ENCODE peak calls at places on chromosomes 2 and 18, in seven cellular contexts. F, M, S, B, E, L and X are unnamed samples.
A peak's percentile ranks its signal among the peaks of the same experiment; 100 is the strongest.

GRCh38 chr2:31239842-31240198 is 5.9 kb downstream of the EHD3 start:
- DNase-seq in F (peak; percentile 81), M (no peak), S (no peak), B (peak; percentile 61), E (no peak), L (no peak), X (no peak)

GRCh38 chr2:44135771-44136170 is 32.9 kb upstream of the PPM1B start:
- DNase-seq in F (no peak), M (no peak), S (no peak), B (no peak), E (no peak), L (no peak), X (no peak)

GRCh38 chr2:95058466-95058988 is 33.0 kb downstream of the MAL start:
- DNase-seq in F (no peak), M (peak; percentile 24), S (no peak), B (no peak), E (no peak), L (no peak), X (no peak)

GRCh38 chr2:121561617-121562268 is 31.1 kb downstream of the RNU4ATAC start:
- DNase-seq in F (no peak), M (no peak), S (no peak), B (no peak), E (no peak), L (no peak), X (no peak)

GRCh38 chr2:172995323-172996244 is 80.1 kb upstream of the MAP3K20 start:
- DNase-seq in F (peak; percentile 44), M (no peak), S (peak; percentile 36), B (peak; percentile 55), E (no peak), L (no peak), X (no peak)

GRCh38 chr2:21381421-21381820 is 257.7 kb downstream of the TDRD15 start:
- DNase-seq in F (no peak), M (no peak), S (no peak), B (no peak), E (no peak), L (no peak), X (no peak)

GRCh38 chr2:20381457-20381856 is 30.8 kb upstream of the PUM2 start:
- DNase-seq in F (peak; percentile 47), M (no peak), S (no peak), B (no peak), E (peak; percentile 59), L (no peak), X (no peak)

GRCh38 chr2:192035731-192036442 is 158.8 kb downstream of the TMEFF2 start:
- DNase-seq in F (no peak), M (no peak), S (no peak), B (no peak), E (no peak), L (no peak), X (no peak)

GRCh38 chr2:54983345-54984235 is 66.7 kb downstream of the RTN4 start:
- DNase-seq in F (no peak), M (no peak), S (no peak), B (no peak), E (no peak), L (no peak), X (no peak)

GRCh38 chr2:43438858-43439655 is 156.8 kb downstream of the THADA start:
- DNase-seq in F (no peak), M (no peak), S (no peak), B (no peak), E (no peak), L (no peak), X (peak; percentile 50)

GRCh38 chr2:192675640-192676039 is 480.9 kb upstream of the TMEFF2 start:
- DNase-seq in F (no peak), M (no peak), S (no peak), B (no peak), E (no peak), L (no peak), X (no peak)

GRCh38 chr2:84878896-84879594 is 1.8 kb downstream of the TRABD2A start:
- DNase-seq in F (no peak), M (no peak), S (no peak), B (no peak), E (no peak), L (no peak), X (no peak)

GRCh38 chr2:84879595-84880394 is 1.1 kb downstream of the TRABD2A start:
- DNase-seq in F (no peak), M (no peak), S (no peak), B (no peak), E (no peak), L (no peak), X (no peak)

GRCh38 chr2:84881581-84882414 is 914 bp upstream of the TRABD2A start:
- DNase-seq in F (peak; percentile 74), M (peak; percentile 78), S (peak; percentile 65), B (peak; percentile 70), E (peak; percentile 83), L (peak; percentile 28), X (peak; percentile 75)

GRCh38 chr2:84880645-84881521 is at the start of gene TRABD2A:
- DNase-seq in F (no peak), M (no peak), S (no peak), B (no peak), E (no peak), L (no peak), X (no peak)

DNA sequence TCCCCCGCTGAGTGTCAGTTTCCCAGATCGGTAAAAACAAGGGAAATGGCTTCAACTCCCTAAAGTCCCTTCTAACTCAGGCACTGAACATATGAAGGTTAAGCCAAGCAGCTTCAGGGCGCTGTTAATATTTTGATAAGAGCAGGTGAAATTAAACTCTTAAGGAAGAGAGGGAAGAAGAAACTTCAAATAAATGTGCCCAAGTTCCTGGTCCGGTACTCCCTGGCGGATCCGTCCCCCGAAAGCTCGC is 564 bp downstream of the TRABD2A start:
- DNase-seq in F (no peak), M (no peak), S (no peak), B (no peak), E (no peak), L (no peak), X (no peak)
- H3K4me3 ChIP-seq in F (peak overlapping the region; percentile 44), M (peak overlapping the region; percentile 57), S (peak overlapping the region; percentile 34), B (peak overlapping the region; percentile 43), E (peak overlapping the region; percentile 55), L (peak overlapping the region; percentile 76), X (no peak overlapping the region)

GRCh38 chr2:190607657-190608357 is 41.1 kb upstream of the NAB1 start:
- DNase-seq in F (no peak), M (no peak), S (no peak), B (no peak), E (no peak), L (no peak), X (no peak)
- TF ChIP-seq POLR2A in F (no peak), M (no peak), S (no peak), B (no peak), E (no peak), L (no peak), X (no peak)

GRCh38 chr2:11750917-11751316 is 4.5 kb downstream of the LPIN1 start:
- DNase-seq in F (no peak), M (no peak), S (peak; percentile 33), B (no peak), E (no peak), L (no peak), X (no peak)
- H3K4me3 ChIP-seq in F (no peak overlapping the region), M (no peak overlapping the region), S (no peak overlapping the region), B (no peak overlapping the region), E (no peak overlapping the region), L (no peak overlapping the region), X (no peak overlapping the region)

GRCh38 chr18:62590799-62591640 is 68.2 kb downstream of the ZCCHC2 start:
- DNase-seq in F (no peak), M (no peak), S (no peak), B (no peak), E (no peak), L (no peak), X (peak; percentile 37)

GRCh38 chr18:62596145-62597005 is 73.5 kb downstream of the ZCCHC2 start:
- DNase-seq in F (no peak), M (no peak), S (no peak), B (no peak), E (no peak), L (no peak), X (no peak)
- TF ChIP-seq POLR2A in F (no peak), M (no peak), S (no peak), B (no peak), E (no peak), L (no peak), X (no peak)

DNA sequence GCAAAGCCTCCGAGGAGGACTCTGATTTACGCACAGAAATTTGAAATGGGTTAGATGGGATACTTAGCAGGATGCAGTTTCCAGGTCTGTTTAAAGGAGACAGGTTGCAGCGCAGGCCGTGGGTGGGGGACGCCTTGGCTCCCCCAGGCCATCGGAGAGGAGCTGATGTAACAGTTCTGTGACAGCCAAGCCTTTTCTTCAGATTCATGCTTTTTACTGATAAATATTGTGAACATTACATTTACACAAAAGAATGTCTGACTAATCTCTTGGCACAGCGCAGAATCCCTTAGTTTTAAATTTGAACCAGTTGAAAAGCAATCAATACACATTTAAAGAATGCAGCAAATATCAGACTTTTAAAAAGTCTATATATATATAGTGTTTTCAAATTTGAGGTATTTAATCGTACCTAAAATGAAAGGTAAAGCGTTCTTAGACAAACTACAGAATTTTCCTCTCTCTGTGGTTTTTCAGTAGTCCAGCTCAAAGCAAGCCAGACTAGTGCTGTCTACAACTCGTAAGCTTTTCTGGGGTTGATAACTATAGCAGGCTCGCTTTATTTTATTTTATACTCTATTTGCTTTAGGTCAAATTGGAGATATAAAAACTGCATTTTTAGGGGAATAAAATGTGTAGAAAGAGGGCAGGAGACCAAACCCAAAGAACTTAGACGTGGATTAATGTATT is 221.9 kb downstream of the PIEZO2 start:
- DNase-seq in F (no peak), M (no peak), S (no peak), B (peak; percentile 23), E (no peak), L (no peak), X (no peak)
- H3K4me3 ChIP-seq in F (no peak overlapping the region), M (peak overlapping the region; percentile 31), S (no peak overlapping the region), B (no peak overlapping the region), E (no peak overlapping the region), L (no peak overlapping the region), X (no peak overlapping the region)

GRCh38 chr2:46943881-46944798 is 28.5 kb upstream of the MCFD2 start:
- DNase-seq in F (no peak), M (no peak), S (no peak), B (no peak), E (no peak), L (no peak), X (no peak)
- TF ChIP-seq POLR2A in F (no peak), M (no peak), S (no peak), B (no peak), E (no peak), L (no peak), X (no peak)

DNA sequence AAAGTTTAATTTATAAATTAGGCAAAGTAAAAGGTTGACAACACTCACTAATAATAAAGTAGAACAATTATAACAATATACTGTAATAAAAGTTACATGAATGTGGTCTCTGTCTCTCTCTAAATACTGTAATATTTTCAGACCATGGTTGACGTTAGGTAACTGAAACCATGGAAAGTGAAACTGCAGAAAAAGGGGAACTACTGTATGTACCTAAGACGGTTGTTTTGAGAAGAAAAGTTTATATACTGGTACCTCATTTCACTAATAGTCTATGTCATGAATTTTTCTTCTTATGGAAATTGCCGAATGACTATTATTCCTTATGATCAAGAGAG is 166.7 kb upstream of the ZNF521 start:
- DNase-seq in F (no peak), M (no peak), S (no peak), B (no peak), E (no peak), L (no peak), X (no peak)
- H3K4me3 ChIP-seq in F (no peak overlapping the region), M (no peak overlapping the region), S (no peak overlapping the region), B (no peak overlapping the region), E (no peak overlapping the region), L (no peak overlapping the region), X (no peak overlapping the region)